ENCODE peak calls at places on chromosome 22, in five cellular contexts. One of them, this sample, is unnamed.

GRCh38 chr22:36151006-36151595 is 9.5 kb downstream of the APOL3 start:
- DNase-seq in GM23248: peak; percentile 26
- DNase-seq in adipocyte: peak; percentile 84
- DNase-seq in endothelial cell of umbilical vein: peak; percentile 25
- DNase-seq in A673: no peak
- DNase-seq in this sample: peak; percentile 52

GRCh38 chr22:20211409-20211996 is 56.6 kb downstream of the RTN4R start:
- DNase-seq in A673: no peak
- DNase-seq in adipocyte: no peak
- DNase-seq in endothelial cell of umbilical vein: no peak
- DNase-seq in GM23248: no peak
- DNase-seq in this sample: no peak

GRCh38 chr22:29994027-29994715 is 86.1 kb upstream of the HORMAD2 start:
- DNase-seq in adipocyte: peak; percentile 62
- DNase-seq in A673: peak; percentile 22
- DNase-seq in endothelial cell of umbilical vein: peak; percentile 26
- DNase-seq in GM23248: peak; percentile 86
- DNase-seq in this sample: no peak

GRCh38 chr22:31969789-31970489 is 25.6 kb downstream of the YWHAH start:
- DNase-seq in adipocyte: peak; percentile 59
- DNase-seq in GM23248: peak; percentile 78
- DNase-seq in A673: peak; percentile 60
- DNase-seq in endothelial cell of umbilical vein: peak; percentile 54
- DNase-seq in this sample: peak; percentile 77

GRCh38 chr22:17133137-17133536 is 12.0 kb upstream of the TMEM121B start:
- DNase-seq in A673: no peak
- DNase-seq in GM23248: no peak
- DNase-seq in adipocyte: no peak
- DNase-seq in endothelial cell of umbilical vein: no peak
- DNase-seq in this sample: no peak

GRCh38 chr22:28075260-28075981 is 156.4 kb upstream of the PITPNB start:
- DNase-seq in A673: peak; percentile 82
- DNase-seq in endothelial cell of umbilical vein: peak; percentile 54
- DNase-seq in adipocyte: peak; percentile 76
- DNase-seq in GM23248: peak; percentile 90
- DNase-seq in this sample: no peak

GRCh38 chr22:17952273-17952801 is 72.0 kb downstream of the MICAL3 start:
- DNase-seq in endothelial cell of umbilical vein: no peak
- DNase-seq in A673: no peak
- DNase-seq in GM23248: no peak
- DNase-seq in adipocyte: no peak
- DNase-seq in this sample: no peak

GRCh38 chr22:19149047-19149883 is 827 bp downstream of the GSC2 start:
- DNase-seq in endothelial cell of umbilical vein: no peak
- DNase-seq in adipocyte: no peak
- DNase-seq in GM23248: peak; percentile 31
- DNase-seq in A673: no peak
- DNase-seq in this sample: peak; percentile 8

GRCh38 chr22:31603081-31603525 is 58.9 kb downstream of the PISD start:
- DNase-seq in GM23248: no peak
- DNase-seq in A673: no peak
- DNase-seq in adipocyte: no peak
- DNase-seq in endothelial cell of umbilical vein: no peak
- DNase-seq in this sample: no peak

GRCh38 chr22:42717197-42717967 is 3.3 kb downstream of the A4GALT start:
- DNase-seq in endothelial cell of umbilical vein: no peak
- DNase-seq in A673: peak; percentile 55
- DNase-seq in adipocyte: no peak
- DNase-seq in GM23248: peak; percentile 33
- DNase-seq in this sample: peak; percentile 19

GRCh38 chr22:28497188-28497587 is 182.5 kb downstream of the TTC28 start:
- DNase-seq in adipocyte: peak; percentile 53
- DNase-seq in endothelial cell of umbilical vein: no peak
- DNase-seq in GM23248: peak; percentile 58
- DNase-seq in A673: no peak
- DNase-seq in this sample: no peak

GRCh38 chr22:31944700-31945477 is 554 bp downstream of the YWHAH start:
- DNase-seq in endothelial cell of umbilical vein: peak; percentile 12
- DNase-seq in A673: no peak
- DNase-seq in GM23248: peak; percentile 60
- DNase-seq in adipocyte: peak; percentile 62
- DNase-seq in this sample: peak; percentile 19

GRCh38 chr22:19803736-19804267 is 43.2 kb downstream of the TBX1 start:
- DNase-seq in adipocyte: no peak
- DNase-seq in A673: no peak
- DNase-seq in endothelial cell of umbilical vein: no peak
- DNase-seq in GM23248: no peak
- DNase-seq in this sample: no peak

GRCh38 chr22:42613869-42614268 is 814 bp downstream of the POLDIP3 start:
- DNase-seq in endothelial cell of umbilical vein: no peak
- DNase-seq in A673: peak; percentile 40
- DNase-seq in adipocyte: peak; percentile 61
- DNase-seq in GM23248: peak; percentile 72
- DNase-seq in this sample: no peak

GRCh38 chr22:35578836-35579575 is 38.1 kb downstream of the MB start:
- DNase-seq in endothelial cell of umbilical vein: no peak
- DNase-seq in adipocyte: no peak
- DNase-seq in GM23248: no peak
- DNase-seq in A673: no peak
- DNase-seq in this sample: no peak

GRCh38 chr22:24066260-24066659 is 55.2 kb downstream of the CABIN1 start:
- DNase-seq in endothelial cell of umbilical vein: no peak
- DNase-seq in adipocyte: no peak
- DNase-seq in GM23248: peak; percentile 52
- DNase-seq in A673: no peak
- DNase-seq in this sample: no peak

GRCh38 chr22:50304528-50305392 is 2.7 kb downstream of the PLXNB2 start:
- DNase-seq in endothelial cell of umbilical vein: no peak
- DNase-seq in A673: peak; percentile 55
- DNase-seq in GM23248: peak; percentile 69
- DNase-seq in adipocyte: peak; percentile 47
- DNase-seq in this sample: no peak

GRCh38 chr22:19707347-19708322 is 6.7 kb upstream of the SEPTIN5 start:
- DNase-seq in endothelial cell of umbilical vein: no peak
- DNase-seq in GM23248: no peak
- DNase-seq in adipocyte: no peak
- DNase-seq in A673: no peak
- DNase-seq in this sample: no peak

GRCh38 chr22:33109532-33110148 is 51.5 kb upstream of the SYN3 start:
- DNase-seq in A673: no peak
- DNase-seq in adipocyte: no peak
- DNase-seq in GM23248: no peak
- DNase-seq in endothelial cell of umbilical vein: no peak
- DNase-seq in this sample: no peak

GRCh38 chr22:30634477-30635233 is 926 bp upstream of the SLC35E4 start:
- DNase-seq in A673: peak; percentile 89
- DNase-seq in endothelial cell of umbilical vein: peak; percentile 91
- DNase-seq in GM23248: peak; percentile 92
- DNase-seq in adipocyte: peak; percentile 96
- DNase-seq in this sample: peak; percentile 86

GRCh38 chr22:30265851-30266444 is 703 bp downstream of the OSM start:
- DNase-seq in adipocyte: no peak
- DNase-seq in GM23248: peak; percentile 46
- DNase-seq in A673: no peak
- DNase-seq in endothelial cell of umbilical vein: no peak
- DNase-seq in this sample: no peak

GRCh38 chr22:19868773-19869471 is 14.2 kb upstream of the GNB1L start:
- DNase-seq in A673: no peak
- DNase-seq in adipocyte: no peak
- DNase-seq in GM23248: no peak
- DNase-seq in endothelial cell of umbilical vein: no peak
- DNase-seq in this sample: no peak

GRCh38 chr22:36362819-36363377 is 24.9 kb downstream of the MYH9 start:
- DNase-seq in GM23248: peak; percentile 86
- DNase-seq in A673: no peak
- DNase-seq in endothelial cell of umbilical vein: no peak
- DNase-seq in adipocyte: peak; percentile 62
- DNase-seq in this sample: no peak

GRCh38 chr22:29205260-29205597 is 467 bp upstream of the EMID1 start:
- DNase-seq in GM23248: no peak
- DNase-seq in endothelial cell of umbilical vein: no peak
- DNase-seq in adipocyte: no peak
- DNase-seq in A673: no peak
- DNase-seq in this sample: no peak

GRCh38 chr22:30948930-30949342 is 19.6 kb downstream of the MORC2 start:
- DNase-seq in adipocyte: no peak
- DNase-seq in GM23248: peak; percentile 36
- DNase-seq in endothelial cell of umbilical vein: no peak
- DNase-seq in A673: peak; percentile 21
- DNase-seq in this sample: no peak

GRCh38 chr22:49983148-49984042 is 22.8 kb downstream of the PIM3 start:
- DNase-seq in A673: no peak
- DNase-seq in GM23248: no peak
- DNase-seq in endothelial cell of umbilical vein: no peak
- DNase-seq in adipocyte: no peak
- DNase-seq in this sample: peak; percentile 46

DNA sequence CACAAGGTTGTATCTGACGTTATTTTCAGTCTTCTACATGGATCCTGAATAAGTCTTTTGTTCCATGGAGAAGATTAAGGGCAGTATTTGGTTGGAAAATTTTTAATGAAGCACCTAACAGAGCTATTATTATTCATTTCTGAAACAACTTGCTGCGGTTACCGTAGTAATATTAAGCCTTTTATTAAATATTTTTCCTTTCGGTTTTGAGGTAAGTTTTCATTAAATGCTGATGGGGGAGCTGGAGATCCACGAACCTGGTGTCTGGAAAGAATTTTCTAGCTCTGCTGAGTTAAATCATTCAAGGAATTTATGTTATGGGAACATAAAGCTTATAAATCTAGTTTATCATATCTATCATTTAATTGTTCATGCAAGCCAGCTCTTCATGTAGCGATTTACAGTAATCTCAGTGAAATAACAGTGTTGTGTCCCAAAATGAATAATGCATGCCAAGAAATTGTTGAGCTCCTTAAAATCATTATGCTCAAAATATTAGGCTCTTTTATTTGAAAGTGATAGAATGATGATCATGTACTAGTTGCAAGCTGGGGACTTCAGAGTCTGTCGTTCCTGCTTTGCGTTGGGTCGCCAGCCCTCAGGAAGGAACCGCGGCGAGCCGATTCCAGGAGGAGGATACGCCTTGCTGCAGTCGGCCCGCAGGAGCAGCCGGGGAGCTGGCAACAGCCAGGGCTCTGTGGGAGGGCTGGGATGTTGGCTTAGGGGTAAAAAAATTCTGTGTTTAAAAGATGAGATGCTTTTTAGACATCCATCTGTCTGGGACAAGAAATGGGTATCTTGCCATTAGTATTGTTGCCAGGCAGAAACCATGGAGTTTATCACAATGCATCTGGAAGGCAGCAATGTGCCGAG is 83.1 kb downstream of the TBC1D22A start:
- DNase-seq in A673: peak; percentile 25
- DNase-seq in endothelial cell of umbilical vein: peak; percentile 76
- DNase-seq in GM23248: peak; percentile 72
- DNase-seq in adipocyte: peak; percentile 47
- DNase-seq in this sample: no peak
- H3K4me3 ChIP-seq in A673: no peak overlapping the region
- H3K4me3 ChIP-seq in endothelial cell of umbilical vein: peak overlapping the region; percentile 61
- H3K4me3 ChIP-seq in GM23248: peak overlapping the region; percentile 65
- H3K4me3 ChIP-seq in adipocyte: peak overlapping the region; percentile 76
- H3K4me3 ChIP-seq in this sample: no peak overlapping the region

DNA sequence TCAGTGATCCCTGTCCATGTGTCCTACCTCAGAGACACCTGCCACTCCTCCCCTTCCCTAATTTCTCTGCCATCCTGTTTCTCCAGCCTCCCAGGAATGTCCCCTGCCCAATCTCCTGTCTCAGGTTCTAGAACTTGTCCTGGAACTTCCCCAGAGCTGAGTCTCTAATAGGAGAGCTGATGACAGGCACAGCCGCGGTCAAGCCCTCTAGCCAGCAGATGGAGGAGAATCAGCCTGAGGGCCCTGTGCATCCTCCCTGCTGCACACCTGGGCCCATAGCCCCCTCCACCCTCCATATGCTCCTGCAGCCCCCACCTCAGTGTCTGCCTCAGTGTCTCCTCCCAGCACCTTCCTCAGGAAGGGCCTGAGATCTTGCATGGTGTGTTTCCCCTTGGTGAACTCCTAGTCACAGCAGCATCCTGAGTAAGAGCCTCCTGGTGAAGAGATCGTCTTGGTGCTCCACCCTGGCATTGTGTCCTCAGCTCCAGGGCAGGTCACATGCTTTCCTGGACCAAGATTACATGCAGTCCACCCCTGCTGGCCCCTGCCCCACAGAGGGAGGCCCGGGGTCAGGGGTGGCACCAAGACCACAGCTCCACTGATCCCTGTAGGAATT is 43.9 kb upstream of the VPREB1 start:
- DNase-seq in GM23248: no peak
- DNase-seq in endothelial cell of umbilical vein: no peak
- DNase-seq in adipocyte: no peak
- DNase-seq in A673: no peak
- DNase-seq in this sample: no peak
- H3K27me3 ChIP-seq in GM23248: peaks cover 56% of the 10 kb centered on the region
- H3K27me3 ChIP-seq in endothelial cell of umbilical vein: peaks cover 4% of the 10 kb centered on the region
- H3K27me3 ChIP-seq in adipocyte: peaks cover 74% of the 10 kb centered on the region
- H3K27me3 ChIP-seq in A673: peaks cover 71% of the 10 kb centered on the region
- H3K27me3 ChIP-seq in this sample: peaks cover 96% of the 10 kb centered on the region

GRCh38 chr22:21681566-21682370 is 16.0 kb downstream of the PPIL2 start:
- DNase-seq in adipocyte: no peak
- DNase-seq in endothelial cell of umbilical vein: no peak
- DNase-seq in GM23248: peak; percentile 31
- DNase-seq in A673: no peak
- DNase-seq in this sample: no peak

GRCh38 chr22:21682385-21683175 is 16.8 kb downstream of the PPIL2 start:
- DNase-seq in endothelial cell of umbilical vein: no peak
- DNase-seq in adipocyte: no peak
- DNase-seq in GM23248: no peak
- DNase-seq in A673: no peak
- DNase-seq in this sample: no peak

GRCh38 chr22:21684492-21685163 is 18.8 kb downstream of the PPIL2 start:
- DNase-seq in endothelial cell of umbilical vein: no peak
- DNase-seq in A673: no peak
- DNase-seq in adipocyte: no peak
- DNase-seq in GM23248: no peak
- DNase-seq in this sample: no peak

GRCh38 chr22:21685164-21685513 is 19.3 kb downstream of the PPIL2 start:
- DNase-seq in GM23248: no peak
- DNase-seq in adipocyte: no peak
- DNase-seq in endothelial cell of umbilical vein: no peak
- DNase-seq in A673: no peak
- DNase-seq in this sample: no peak

DNA sequence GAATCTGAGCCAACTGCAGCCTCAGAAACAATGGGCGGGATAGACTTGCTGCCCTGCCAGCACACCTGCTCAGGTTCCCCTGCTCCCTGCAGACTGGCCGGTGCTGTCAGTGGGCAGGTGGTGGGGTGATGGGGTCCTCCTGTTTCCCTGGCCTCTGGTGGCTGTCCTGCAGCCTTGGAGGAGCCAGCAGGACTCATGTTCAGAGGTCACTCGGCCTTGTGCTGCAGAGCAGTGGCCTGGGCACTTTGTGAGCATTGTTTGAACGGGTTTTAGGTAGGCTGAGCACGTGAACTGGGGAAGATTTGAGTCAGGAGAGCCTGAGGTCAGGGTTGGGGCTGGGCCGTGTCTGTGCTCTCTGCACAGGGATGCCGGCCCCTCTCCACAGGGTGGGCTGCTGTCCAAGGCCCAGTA is 17.6 kb downstream of the PPIL2 start:
- DNase-seq in GM23248: no peak
- DNase-seq in adipocyte: no peak
- DNase-seq in endothelial cell of umbilical vein: no peak
- DNase-seq in A673: no peak
- DNase-seq in this sample: no peak
- H3K4me1 ChIP-seq in GM23248: no peaks in the 10 kb centered on the region
- H3K4me1 ChIP-seq in adipocyte: no peaks in the 10 kb centered on the region
- H3K4me1 ChIP-seq in endothelial cell of umbilical vein: no peaks in the 10 kb centered on the region
- H3K4me1 ChIP-seq in A673: no peaks in the 10 kb centered on the region
- H3K4me1 ChIP-seq in this sample: no peaks in the 10 kb centered on the region

GRCh38 chr22:38304526-38304925 is 12.7 kb downstream of the CSNK1E start:
- DNase-seq in endothelial cell of umbilical vein: no peak
- DNase-seq in GM23248: peak; percentile 70
- DNase-seq in A673: peak; percentile 58
- DNase-seq in adipocyte: no peak
- DNase-seq in this sample: no peak
- H3K4me3 ChIP-seq in endothelial cell of umbilical vein: no peak overlapping the region
- H3K4me3 ChIP-seq in GM23248: no peak overlapping the region
- H3K4me3 ChIP-seq in A673: no peak overlapping the region
- H3K4me3 ChIP-seq in adipocyte: peak overlapping the region; percentile 18
- H3K4me3 ChIP-seq in this sample: no peak overlapping the region

This sample was measured in cardiac muscle cell.